ENCODE peak calls at places on chromosomes 6 and 20, in ten cellular contexts. O, G, M, H, C, Z, B, Y, R and J are unnamed samples.

GRCh38 chr6:28553986-28554881 is 28.6 kb downstream of the GPX5 start:
- DNase-seq in M (no peak), R (no peak), Y (no peak), C (no peak), B (no peak), G (no peak), Z (peak), H (no peak), O (no peak), J (no peak)

GRCh38 chr20:23782366-23782983 is 31.7 kb upstream of the CST1 start:
- DNase-seq in B (peak), Z (no peak), H (no peak), Y (peak), R (no peak), M (no peak), G (no peak), O (no peak), C (no peak), J (no peak)

GRCh38 chr6:163837681-163838431 is 423.3 kb downstream of the QKI start:
- DNase-seq in R (no peak), H (no peak), Z (peak), B (no peak), C (peak), G (no peak), M (peak), O (no peak), Y (no peak), J (no peak)

GRCh38 chr6:56649782-56650181 is 7.1 kb upstream of the DST start:
- DNase-seq in O (no peak), H (no peak), Z (no peak), M (peak), C (no peak), B (no peak), Y (no peak), R (no peak), G (no peak), J (no peak)

GRCh38 chr20:48007356-48007755 is 222.1 kb upstream of the SULF2 start:
- DNase-seq in G (no peak), B (no peak), Y (no peak), O (no peak), M (no peak), R (no peak), C (no peak), Z (no peak), H (no peak), J (no peak)

GRCh38 chr6:138420356-138420755 is 16.3 kb downstream of the HEBP2 start:
- DNase-seq in H (no peak), O (no peak), G (no peak), B (no peak), C (no peak), R (no peak), M (no peak), Y (no peak), Z (no peak), J (no peak)

GRCh38 chr20:57811373-57812020 is 101.7 kb upstream of the PMEPA1 start:
- DNase-seq in B (no peak), G (no peak), R (no peak), M (no peak), O (no peak), H (no peak), Y (no peak), C (no peak), Z (peak), J (no peak)

GRCh38 chr6:112035446-112035845 is 18.5 kb upstream of the CCN6 start:
- DNase-seq in B (peak), C (no peak), G (no peak), Z (no peak), M (no peak), O (no peak), R (no peak), Y (no peak), H (no peak), J (no peak)